ENCODE peak calls at places on chromosomes 7 and 10, in eight cellular contexts. One of them, this sample, is unnamed.
A peak's percentile ranks its signal among the peaks of the same experiment; 100 is the strongest.

GRCh38 chr10:78302739-78302988 is 269.0 kb downstream of the RPS24 start:
- DNase-seq in SW480: no peak
- DNase-seq in coronary artery: no peak
- DNase-seq in fibroblast of the aortic adventitia: no peak
- DNase-seq in GM23248: no peak
- DNase-seq in hypothalamus: no peak
- DNase-seq in fibroblast of lung: no peak
- DNase-seq in stimulated activated CD8-positive, alpha-beta memory T cell treated with anti-CD3 and anti-CD28 coated beads, Interleukin-15, amount 100 ng/mL, for 24 hours: no peak
- DNase-seq in this sample: no peak

GRCh38 chr10:116000151-116000550 is 272.9 kb downstream of the GFRA1 start:
- DNase-seq in hypothalamus: no peak
- DNase-seq in fibroblast of lung: no peak
- DNase-seq in coronary artery: no peak
- DNase-seq in GM23248: no peak
- DNase-seq in stimulated activated CD8-positive, alpha-beta memory T cell treated with anti-CD3 and anti-CD28 coated beads, Interleukin-15, amount 100 ng/mL, for 24 hours: no peak
- DNase-seq in fibroblast of the aortic adventitia: no peak
- DNase-seq in SW480: no peak
- DNase-seq in this sample: no peak

GRCh38 chr7:150847536-150847935 is 4.8 kb upstream of the AOC1 start:
- DNase-seq in GM23248: no peak
- DNase-seq in fibroblast of the aortic adventitia: no peak
- DNase-seq in SW480: no peak
- DNase-seq in stimulated activated CD8-positive, alpha-beta memory T cell treated with anti-CD3 and anti-CD28 coated beads, Interleukin-15, amount 100 ng/mL, for 24 hours: no peak
- DNase-seq in coronary artery: peak; percentile 41
- DNase-seq in hypothalamus: no peak
- DNase-seq in fibroblast of lung: no peak
- DNase-seq in this sample: no peak

GRCh38 chr7:135189221-135189662 is 18.7 kb upstream of the CYREN start:
- DNase-seq in fibroblast of the aortic adventitia: no peak
- DNase-seq in hypothalamus: no peak
- DNase-seq in coronary artery: peak; percentile 16
- DNase-seq in GM23248: no peak
- DNase-seq in SW480: no peak
- DNase-seq in fibroblast of lung: no peak
- DNase-seq in stimulated activated CD8-positive, alpha-beta memory T cell treated with anti-CD3 and anti-CD28 coated beads, Interleukin-15, amount 100 ng/mL, for 24 hours: no peak
- DNase-seq in this sample: no peak

GRCh38 chr10:88883443-88883799 is 3.4 kb downstream of the STAMBPL1 start:
- DNase-seq in coronary artery: no peak
- DNase-seq in hypothalamus: no peak
- DNase-seq in stimulated activated CD8-positive, alpha-beta memory T cell treated with anti-CD3 and anti-CD28 coated beads, Interleukin-15, amount 100 ng/mL, for 24 hours: no peak
- DNase-seq in fibroblast of lung: peak; percentile 25
- DNase-seq in GM23248: no peak
- DNase-seq in fibroblast of the aortic adventitia: no peak
- DNase-seq in SW480: no peak
- DNase-seq in this sample: no peak

GRCh38 chr10:86536294-86536861 is 14.8 kb upstream of the WAPL start:
- DNase-seq in stimulated activated CD8-positive, alpha-beta memory T cell treated with anti-CD3 and anti-CD28 coated beads, Interleukin-15, amount 100 ng/mL, for 24 hours: no peak
- DNase-seq in coronary artery: no peak
- DNase-seq in SW480: no peak
- DNase-seq in hypothalamus: no peak
- DNase-seq in GM23248: no peak
- DNase-seq in fibroblast of the aortic adventitia: no peak
- DNase-seq in fibroblast of lung: no peak
- DNase-seq in this sample: peak; percentile 50

GRCh38 chr7:38825721-38826440 is 83.1 kb downstream of the VPS41 start:
- DNase-seq in SW480: no peak
- DNase-seq in fibroblast of the aortic adventitia: peak; percentile 22
- DNase-seq in hypothalamus: no peak
- DNase-seq in stimulated activated CD8-positive, alpha-beta memory T cell treated with anti-CD3 and anti-CD28 coated beads, Interleukin-15, amount 100 ng/mL, for 24 hours: no peak
- DNase-seq in GM23248: peak; percentile 46
- DNase-seq in coronary artery: no peak
- DNase-seq in fibroblast of lung: no peak
- DNase-seq in this sample: no peak

GRCh38 chr7:14754631-14755030 is 147.9 kb downstream of the DGKB start:
- DNase-seq in coronary artery: no peak
- DNase-seq in fibroblast of lung: peak; percentile 67
- DNase-seq in hypothalamus: no peak
- DNase-seq in SW480: peak; percentile 42
- DNase-seq in GM23248: peak; percentile 58
- DNase-seq in stimulated activated CD8-positive, alpha-beta memory T cell treated with anti-CD3 and anti-CD28 coated beads, Interleukin-15, amount 100 ng/mL, for 24 hours: no peak
- DNase-seq in fibroblast of the aortic adventitia: peak; percentile 45
- DNase-seq in this sample: no peak

GRCh38 chr10:132183046-132183445 is 3.7 kb upstream of the DPYSL4 start:
- DNase-seq in SW480: peak; percentile 34
- DNase-seq in coronary artery: no peak
- DNase-seq in GM23248: no peak
- DNase-seq in fibroblast of the aortic adventitia: no peak
- DNase-seq in fibroblast of lung: no peak
- DNase-seq in hypothalamus: no peak
- DNase-seq in stimulated activated CD8-positive, alpha-beta memory T cell treated with anti-CD3 and anti-CD28 coated beads, Interleukin-15, amount 100 ng/mL, for 24 hours: no peak
- DNase-seq in this sample: no peak

GRCh38 chr7:64562246-64562620 is 638 bp downstream of the ZNF680 start:
- DNase-seq in GM23248: no peak
- DNase-seq in coronary artery: no peak
- DNase-seq in SW480: no peak
- DNase-seq in fibroblast of lung: no peak
- DNase-seq in fibroblast of the aortic adventitia: peak; percentile 50
- DNase-seq in hypothalamus: no peak
- DNase-seq in stimulated activated CD8-positive, alpha-beta memory T cell treated with anti-CD3 and anti-CD28 coated beads, Interleukin-15, amount 100 ng/mL, for 24 hours: no peak
- DNase-seq in this sample: no peak

GRCh38 chr10:30422981-30423654 is 10.9 kb upstream of the MAP3K8 start:
- DNase-seq in fibroblast of lung: peak; percentile 77
- DNase-seq in SW480: peak; percentile 85
- DNase-seq in hypothalamus: no peak
- DNase-seq in stimulated activated CD8-positive, alpha-beta memory T cell treated with anti-CD3 and anti-CD28 coated beads, Interleukin-15, amount 100 ng/mL, for 24 hours: no peak
- DNase-seq in GM23248: peak; percentile 72
- DNase-seq in fibroblast of the aortic adventitia: peak; percentile 60
- DNase-seq in coronary artery: peak; percentile 82
- DNase-seq in this sample: no peak

GRCh38 chr7:22651534-22652243 is 75.3 kb upstream of the IL6 start:
- DNase-seq in stimulated activated CD8-positive, alpha-beta memory T cell treated with anti-CD3 and anti-CD28 coated beads, Interleukin-15, amount 100 ng/mL, for 24 hours: no peak
- DNase-seq in GM23248: peak; percentile 68
- DNase-seq in hypothalamus: no peak
- DNase-seq in fibroblast of lung: peak; percentile 83
- DNase-seq in fibroblast of the aortic adventitia: peak; percentile 77
- DNase-seq in SW480: peak; percentile 34
- DNase-seq in coronary artery: no peak
- DNase-seq in this sample: no peak

GRCh38 chr10:12709516-12709915 is 292.0 kb downstream of the CCDC3 start:
- DNase-seq in GM23248: peak; percentile 69
- DNase-seq in fibroblast of the aortic adventitia: peak; percentile 65
- DNase-seq in fibroblast of lung: peak; percentile 63
- DNase-seq in stimulated activated CD8-positive, alpha-beta memory T cell treated with anti-CD3 and anti-CD28 coated beads, Interleukin-15, amount 100 ng/mL, for 24 hours: no peak
- DNase-seq in coronary artery: no peak
- DNase-seq in SW480: no peak
- DNase-seq in hypothalamus: no peak
- DNase-seq in this sample: no peak

This sample was measured in activated naive CD8-positive, alpha-beta T cell treated with anti-CD3 and anti-CD28 coated beads for 36 hours.